ENCODE peak calls at places on chromosomes 16 and 17, in eight cellular contexts. C, X, F, E, N, V, H and B are unnamed samples.

GRCh38 chr16:10080031-10080772 is 102.0 kb downstream of the GRIN2A start:
- DNase-seq in C (peak), X (no peak), F (peak), E (peak), N (peak), V (peak), H (peak), B (no peak)

GRCh38 chr17:76432004-76432403 is 20.9 kb downstream of the UBE2O start:
- DNase-seq in C (no peak), X (no peak), F (no peak), E (no peak), N (no peak), V (no peak), H (no peak), B (no peak)

GRCh38 chr17:39599006-39599664 is 8.6 kb downstream of the NEUROD2 start:
- DNase-seq in C (no peak), X (no peak), F (no peak), E (no peak), N (no peak), V (no peak), H (no peak), B (no peak)

GRCh38 chr17:34798581-34798980 is 162.7 kb downstream of the CCT6B start:
- DNase-seq in C (no peak), X (no peak), F (no peak), E (no peak), N (no peak), V (no peak), H (no peak), B (no peak)

GRCh38 chr17:36136439-36136838 is 32.8 kb downstream of the CCL4 start:
- DNase-seq in C (no peak), X (no peak), F (no peak), E (no peak), N (no peak), V (no peak), H (no peak), B (no peak)

GRCh38 chr16:18803569-18804462 is 2.5 kb upstream of the ARL6IP1 start:
- DNase-seq in C (peak), X (no peak), F (no peak), E (peak), N (no peak), V (no peak), H (no peak), B (no peak)

GRCh38 chr16:89845417-89845816 is 17.1 kb downstream of the SPIRE2 start:
- DNase-seq in C (no peak), X (no peak), F (no peak), E (no peak), N (no peak), V (no peak), H (no peak), B (no peak)

GRCh38 chr16:47726031-47726675 is 265.0 kb downstream of the PHKB start:
- DNase-seq in C (no peak), X (no peak), F (no peak), E (no peak), N (no peak), V (no peak), H (no peak), B (no peak)

GRCh38 chr16:71746442-71747046 is 22.0 kb upstream of the PHLPP2 start:
- DNase-seq in C (peak), X (peak), F (no peak), E (peak), N (no peak), V (peak), H (no peak), B (no peak)

GRCh38 chr16:10878328-10878643 is 1.3 kb downstream of the CIITA start:
- DNase-seq in C (no peak), X (peak), F (no peak), E (no peak), N (no peak), V (no peak), H (no peak), B (no peak)